ENCODE peak calls at places on chromosomes 16 and 17, in five cellular contexts. D is HFFc6, E is hepatocyte, I is fibroblast of pulmonary artery, W is tibial artery. S is an unnamed sample.

GRCh38 chr17:10987786-10988185 is 149.9 kb upstream of the PIRT start:
- DNase-seq in D (no peak), E (no peak), I (no peak), W (no peak), S (no peak)

GRCh38 chr16:23836404-23837291 is 865 bp downstream of the PRKCB start:
- DNase-seq in D (no peak), E (peak), I (no peak), W (no peak), S (no peak)

GRCh38 chr17:19533718-19534561 is at the start of gene SLC47A1:
- DNase-seq in D (no peak), E (peak), I (peak), W (no peak), S (no peak)

GRCh38 chr16:68972720-68973119 is 129.4 kb downstream of the TANGO6 start:
- DNase-seq in D (peak), E (peak), I (peak), W (no peak), S (peak)

GRCh38 chr16:47377156-47377555 is 83.7 kb downstream of the ITFG1 start:
- DNase-seq in D (no peak), E (no peak), I (peak), W (no peak), S (no peak)

GRCh38 chr17:60473788-60474187 is 51.5 kb downstream of the CHCT1 start:
- DNase-seq in D (no peak), E (no peak), I (no peak), W (no peak), S (no peak)

GRCh38 chr17:57102122-57102521 is 17.1 kb downstream of the AKAP1 start:
- DNase-seq in D (no peak), E (no peak), I (no peak), W (no peak), S (no peak)

GRCh38 chr16:55656695-55657092 is 906 bp downstream of the SLC6A2 start:
- DNase-seq in D (no peak), E (no peak), I (no peak), W (no peak), S (no peak)

GRCh38 chr16:84967828-84968227 is 43.5 kb downstream of the ZDHHC7 start:
- DNase-seq in D (no peak), E (peak), I (peak), W (no peak), S (no peak)

GRCh38 chr17:33201255-33201654 is 91.8 kb downstream of the ASIC2 start:
- DNase-seq in D (no peak), E (no peak), I (no peak), W (no peak), S (no peak)

GRCh38 chr16:14284930-14285541 is 213.9 kb downstream of the MRTFB start:
- DNase-seq in D (peak), E (peak), I (peak), W (peak), S (no peak)

GRCh38 chr17:34547453-34548063 is 31.8 kb upstream of the TMEM132E start:
- DNase-seq in D (no peak), E (no peak), I (no peak), W (no peak), S (no peak)

GRCh38 chr17:7885357-7886226 is 3.0 kb upstream of the CHD3 start:
- DNase-seq in D (no peak), E (peak), I (peak), W (peak), S (peak)

GRCh38 chr17:74491645-74492044 is 25.2 kb downstream of the CD300A start:
- DNase-seq in D (no peak), E (no peak), I (no peak), W (no peak), S (no peak)

GRCh38 chr17:60392845-60393702 is 1.1 kb upstream of the USP32 start:
- DNase-seq in D (peak), E (peak), I (peak), W (peak), S (no peak)

GRCh38 chr17:82808921-82809905 is 30.6 kb downstream of the ZNF750 start:
- DNase-seq in D (no peak), E (no peak), I (no peak), W (no peak), S (peak)

GRCh38 chr17:75319818-75320691 is 30.8 kb upstream of the SLC25A19 start:
- DNase-seq in D (no peak), E (no peak), I (peak), W (no peak), S (no peak)

DNA sequence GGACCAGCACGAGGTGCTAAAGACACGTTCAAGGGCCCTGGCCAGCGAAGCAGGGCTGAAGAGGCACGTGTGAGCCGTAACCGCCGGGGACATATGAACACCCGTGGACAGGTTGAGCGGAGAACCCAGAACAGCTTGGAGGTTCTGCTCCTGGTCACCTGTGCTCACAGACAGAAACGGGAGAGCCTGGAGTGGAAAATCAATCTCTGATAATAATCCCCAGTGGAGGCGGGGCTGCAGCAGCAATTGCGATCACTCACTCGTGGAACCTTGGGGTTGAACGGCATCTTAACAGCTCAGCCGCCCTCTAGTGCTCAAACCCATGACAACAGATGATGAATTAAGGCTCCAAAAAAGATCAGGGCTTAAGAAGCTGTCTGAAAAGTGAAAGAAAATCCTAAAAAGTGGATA is 25.6 kb downstream of the WIPI1 start:
- DNase-seq in D (no peak), E (peak), I (peak), W (no peak), S (no peak)
- TF ChIP-seq CTCF in D (peak), E (peak), I (peak), W (no peak), S (peak)

GRCh38 chr16:51971184-51971583 is 575.8 kb downstream of the TOX3 start:
- DNase-seq in D (peak), E (peak), I (peak), W (no peak), S (no peak)
- TF ChIP-seq CTCF in D (peak), E (peak), I (peak), W (no peak), S (no peak)

GRCh38 chr16:9297437-9298113 is 206.1 kb downstream of the HAPSTR1 start:
- DNase-seq in D (no peak), E (peak), I (no peak), W (peak), S (peak)

GRCh38 chr16:9296273-9296593 is 204.8 kb downstream of the HAPSTR1 start:
- DNase-seq in D (no peak), E (no peak), I (no peak), W (no peak), S (no peak)

GRCh38 chr16:9302102-9302501 is 210.7 kb downstream of the HAPSTR1 start:
- DNase-seq in D (no peak), E (no peak), I (no peak), W (no peak), S (no peak)

DNA sequence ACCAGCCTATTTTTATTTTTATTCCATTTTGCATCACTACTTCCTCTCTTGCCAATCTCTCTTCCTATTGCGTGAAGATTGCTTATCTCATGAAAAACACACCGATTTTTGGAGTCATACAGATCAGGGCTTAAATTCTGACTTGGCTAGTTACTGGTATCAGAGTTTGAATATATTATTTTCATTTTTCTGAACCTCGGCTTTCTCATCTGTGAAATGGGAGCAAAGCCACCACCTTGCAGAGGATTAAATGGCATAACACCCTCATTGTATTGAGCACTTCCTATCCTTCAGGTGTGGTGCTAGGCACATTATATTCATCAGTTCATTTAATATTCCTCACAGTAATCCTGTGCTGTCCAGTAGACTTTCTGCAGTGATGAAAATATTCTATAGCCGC is 208.8 kb downstream of the HAPSTR1 start:
- DNase-seq in D (no peak), E (no peak), I (no peak), W (no peak), S (no peak)
- TF ChIP-seq CTCF in D (no peak), E (no peak), I (no peak), W (no peak), S (no peak)

GRCh38 chr16:57993897-57994296 is 6.6 kb downstream of the ZNF319 start:
- DNase-seq in D (no peak), E (no peak), I (no peak), W (no peak), S (no peak)

GRCh38 chr16:57993452-57993851 is 7.0 kb downstream of the ZNF319 start:
- DNase-seq in D (no peak), E (no peak), I (no peak), W (no peak), S (no peak)

GRCh38 chr16:57994361-57994760 is 6.1 kb downstream of the ZNF319 start:
- DNase-seq in D (no peak), E (no peak), I (no peak), W (no peak), S (no peak)

GRCh38 chr16:57995721-57996405 is 4.6 kb downstream of the ZNF319 start:
- DNase-seq in D (no peak), E (no peak), I (no peak), W (no peak), S (no peak)

GRCh38 chr16:57994778-57995177 is 5.7 kb downstream of the ZNF319 start:
- DNase-seq in D (no peak), E (peak), I (peak), W (peak), S (no peak)
- TF ChIP-seq CTCF in D (peak), E (peak), I (peak), W (no peak), S (no peak)

GRCh38 chr16:4306439-4307214 is 9.2 kb upstream of the GLIS2 start:
- DNase-seq in D (no peak), E (peak), I (no peak), W (no peak), S (no peak)

GRCh38 chr16:4309833-4310266 is 6.0 kb upstream of the GLIS2 start:
- DNase-seq in D (peak), E (peak), I (peak), W (peak), S (peak)

GRCh38 chr16:4303973-4304372 is 11.9 kb upstream of the GLIS2 start:
- DNase-seq in D (no peak), E (no peak), I (no peak), W (no peak), S (no peak)

GRCh38 chr16:4309102-4309832 is 6.6 kb upstream of the GLIS2 start:
- DNase-seq in D (no peak), E (no peak), I (no peak), W (no peak), S (no peak)

DNA sequence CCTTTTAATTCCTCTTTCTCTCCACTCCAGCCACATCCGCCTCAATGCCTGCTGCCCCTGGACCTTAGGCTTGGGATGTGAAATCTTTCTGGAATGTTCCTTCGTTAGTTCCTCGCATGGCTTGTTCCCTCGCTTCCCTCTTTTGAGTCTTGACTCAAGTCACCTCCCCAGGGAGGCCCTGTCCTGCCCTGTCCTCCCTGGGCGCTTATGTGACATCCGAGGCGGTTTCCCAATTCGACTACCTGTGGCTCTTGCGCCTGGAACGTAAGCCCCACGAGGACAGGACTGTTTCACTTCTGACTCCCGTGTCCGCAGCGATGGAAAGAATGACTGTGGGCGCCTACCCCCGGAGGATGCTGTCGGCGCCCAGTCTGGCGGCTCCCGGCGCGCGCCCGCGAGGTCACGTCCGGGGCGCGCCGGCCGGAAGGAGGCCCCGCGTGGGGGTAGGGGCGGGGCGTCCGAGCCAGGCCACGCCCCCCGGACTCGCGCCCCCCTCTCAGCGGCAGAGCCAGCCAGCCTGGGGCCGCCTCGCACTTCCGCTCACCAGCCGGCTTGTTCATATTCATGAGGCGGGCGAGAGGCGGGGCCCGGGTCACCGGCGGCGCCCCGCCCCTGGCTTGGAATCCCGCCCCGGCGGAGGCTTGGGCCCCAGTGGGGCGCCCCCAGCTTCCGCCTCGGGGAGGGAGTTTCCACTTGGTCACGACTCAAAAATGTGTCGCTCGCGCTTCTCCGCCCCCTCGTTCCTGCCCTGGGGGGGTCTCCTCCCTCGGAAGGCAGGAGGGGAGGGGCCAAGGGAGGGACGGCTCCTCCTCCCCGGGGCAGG is 8.4 kb upstream of the GLIS2 start:
- DNase-seq in D (peak), E (peak), I (peak), W (peak), S (peak)
- TF ChIP-seq CTCF in D (peak), E (no peak), I (no peak), W (no peak), S (no peak)

GRCh38 chr17:17849863-17850373 is 13.1 kb upstream of the SREBF1 start:
- DNase-seq in D (no peak), E (peak), I (peak), W (peak), S (no peak)
- TF ChIP-seq CTCF in D (peak), E (no peak), I (peak), W (peak), S (peak)

GRCh38 chr17:28717578-28718316 is at the start of gene RAB34:
- DNase-seq in D (peak), E (peak), I (peak), W (peak), S (peak)
- TF ChIP-seq CTCF in D (peak), E (peak), I (peak), W (no peak), S (no peak)

GRCh38 chr17:55238931-55239297 is 25.8 kb upstream of the HLF start:
- DNase-seq in D (no peak), E (peak), I (no peak), W (no peak), S (no peak)
- TF ChIP-seq CTCF in D (no peak), E (no peak), I (no peak), W (no peak), S (peak)

S was measured in heart left ventricle.